ENCODE peak calls at places on chromosomes 2 and 18, in five cellular contexts. One of them, this sample, is unnamed.

GRCh38 chr2:232042911-232043564 is 81.5 kb downstream of the DIS3L2 start:
- DNase-seq in K562: no peak
- DNase-seq in stimulated activated CD4-positive, alpha-beta T cell treated with anti-CD3 and anti-CD28 coated beads, Interleukin-15, amount 100 ng/mL, for 1 hour: no peak
- DNase-seq in fibroblast of the aortic adventitia: no peak
- DNase-seq in stimulated activated CD8-positive, alpha-beta memory T cell treated with anti-CD3 and anti-CD28 coated beads, Interleukin-4, amount 100 ng/mL, for 48 hours: no peak
- DNase-seq in this sample: no peak

GRCh38 chr18:50069422-50069821 is 125.5 kb downstream of the MYO5B start:
- DNase-seq in K562: no peak
- DNase-seq in stimulated activated CD8-positive, alpha-beta memory T cell treated with anti-CD3 and anti-CD28 coated beads, Interleukin-4, amount 100 ng/mL, for 48 hours: no peak
- DNase-seq in fibroblast of the aortic adventitia: no peak
- DNase-seq in stimulated activated CD4-positive, alpha-beta T cell treated with anti-CD3 and anti-CD28 coated beads, Interleukin-15, amount 100 ng/mL, for 1 hour: no peak
- DNase-seq in this sample: no peak

GRCh38 chr18:39780774-39781173 is 2174.3 kb upstream of the PIK3C3 start:
- DNase-seq in stimulated activated CD4-positive, alpha-beta T cell treated with anti-CD3 and anti-CD28 coated beads, Interleukin-15, amount 100 ng/mL, for 1 hour: no peak
- DNase-seq in fibroblast of the aortic adventitia: no peak
- DNase-seq in stimulated activated CD8-positive, alpha-beta memory T cell treated with anti-CD3 and anti-CD28 coated beads, Interleukin-4, amount 100 ng/mL, for 48 hours: no peak
- DNase-seq in K562: no peak
- DNase-seq in this sample: no peak

GRCh38 chr2:127735537-127736399 is 34.5 kb downstream of the SFT2D3 start:
- DNase-seq in stimulated activated CD4-positive, alpha-beta T cell treated with anti-CD3 and anti-CD28 coated beads, Interleukin-15, amount 100 ng/mL, for 1 hour: no peak
- DNase-seq in fibroblast of the aortic adventitia: peak; percentile 40
- DNase-seq in K562: no peak
- DNase-seq in stimulated activated CD8-positive, alpha-beta memory T cell treated with anti-CD3 and anti-CD28 coated beads, Interleukin-4, amount 100 ng/mL, for 48 hours: no peak
- DNase-seq in this sample: no peak

GRCh38 chr2:88452980-88453582 is 588 bp upstream of the FOXI3 start:
- DNase-seq in stimulated activated CD4-positive, alpha-beta T cell treated with anti-CD3 and anti-CD28 coated beads, Interleukin-15, amount 100 ng/mL, for 1 hour: no peak
- DNase-seq in fibroblast of the aortic adventitia: peak; percentile 26
- DNase-seq in K562: no peak
- DNase-seq in stimulated activated CD8-positive, alpha-beta memory T cell treated with anti-CD3 and anti-CD28 coated beads, Interleukin-4, amount 100 ng/mL, for 48 hours: peak; percentile 26
- DNase-seq in this sample: no peak

GRCh38 chr2:79721966-79722365 is 209.1 kb downstream of the CTNNA2 start:
- DNase-seq in K562: no peak
- DNase-seq in stimulated activated CD8-positive, alpha-beta memory T cell treated with anti-CD3 and anti-CD28 coated beads, Interleukin-4, amount 100 ng/mL, for 48 hours: no peak
- DNase-seq in stimulated activated CD4-positive, alpha-beta T cell treated with anti-CD3 and anti-CD28 coated beads, Interleukin-15, amount 100 ng/mL, for 1 hour: no peak
- DNase-seq in fibroblast of the aortic adventitia: no peak
- DNase-seq in this sample: no peak

GRCh38 chr18:36499938-36500337 is 202.4 kb downstream of the FHOD3 start:
- DNase-seq in stimulated activated CD8-positive, alpha-beta memory T cell treated with anti-CD3 and anti-CD28 coated beads, Interleukin-4, amount 100 ng/mL, for 48 hours: no peak
- DNase-seq in stimulated activated CD4-positive, alpha-beta T cell treated with anti-CD3 and anti-CD28 coated beads, Interleukin-15, amount 100 ng/mL, for 1 hour: no peak
- DNase-seq in K562: no peak
- DNase-seq in fibroblast of the aortic adventitia: no peak
- DNase-seq in this sample: no peak

GRCh38 chr2:96864343-96865091 is 5.4 kb downstream of the SEMA4C start:
- DNase-seq in stimulated activated CD4-positive, alpha-beta T cell treated with anti-CD3 and anti-CD28 coated beads, Interleukin-15, amount 100 ng/mL, for 1 hour: no peak
- DNase-seq in fibroblast of the aortic adventitia: no peak
- DNase-seq in stimulated activated CD8-positive, alpha-beta memory T cell treated with anti-CD3 and anti-CD28 coated beads, Interleukin-4, amount 100 ng/mL, for 48 hours: no peak
- DNase-seq in K562: no peak
- DNase-seq in this sample: no peak

GRCh38 chr2:105068387-105068786 is 30.5 kb downstream of the MRPS9 start:
- DNase-seq in stimulated activated CD8-positive, alpha-beta memory T cell treated with anti-CD3 and anti-CD28 coated beads, Interleukin-4, amount 100 ng/mL, for 48 hours: no peak
- DNase-seq in stimulated activated CD4-positive, alpha-beta T cell treated with anti-CD3 and anti-CD28 coated beads, Interleukin-15, amount 100 ng/mL, for 1 hour: no peak
- DNase-seq in K562: no peak
- DNase-seq in fibroblast of the aortic adventitia: no peak
- DNase-seq in this sample: no peak

GRCh38 chr2:42722328-42723190 is 41.4 kb downstream of the OXER1 start:
- DNase-seq in fibroblast of the aortic adventitia: peak; percentile 90
- DNase-seq in stimulated activated CD4-positive, alpha-beta T cell treated with anti-CD3 and anti-CD28 coated beads, Interleukin-15, amount 100 ng/mL, for 1 hour: no peak
- DNase-seq in K562: no peak
- DNase-seq in stimulated activated CD8-positive, alpha-beta memory T cell treated with anti-CD3 and anti-CD28 coated beads, Interleukin-4, amount 100 ng/mL, for 48 hours: peak; percentile 32
- DNase-seq in this sample: no peak

GRCh38 chr2:120730053-120730439 is 5.6 kb upstream of the GLI2 start:
- DNase-seq in fibroblast of the aortic adventitia: no peak
- DNase-seq in stimulated activated CD4-positive, alpha-beta T cell treated with anti-CD3 and anti-CD28 coated beads, Interleukin-15, amount 100 ng/mL, for 1 hour: no peak
- DNase-seq in stimulated activated CD8-positive, alpha-beta memory T cell treated with anti-CD3 and anti-CD28 coated beads, Interleukin-4, amount 100 ng/mL, for 48 hours: no peak
- DNase-seq in K562: no peak
- DNase-seq in this sample: no peak

GRCh38 chr2:25379535-25379934 is 37.8 kb upstream of the DNMT3A start:
- DNase-seq in stimulated activated CD8-positive, alpha-beta memory T cell treated with anti-CD3 and anti-CD28 coated beads, Interleukin-4, amount 100 ng/mL, for 48 hours: peak; percentile 23
- DNase-seq in K562: no peak
- DNase-seq in fibroblast of the aortic adventitia: no peak
- DNase-seq in stimulated activated CD4-positive, alpha-beta T cell treated with anti-CD3 and anti-CD28 coated beads, Interleukin-15, amount 100 ng/mL, for 1 hour: no peak
- DNase-seq in this sample: no peak

GRCh38 chr2:64478036-64478435 is 24.1 kb downstream of the LGALSL start:
- DNase-seq in K562: no peak
- DNase-seq in stimulated activated CD4-positive, alpha-beta T cell treated with anti-CD3 and anti-CD28 coated beads, Interleukin-15, amount 100 ng/mL, for 1 hour: no peak
- DNase-seq in stimulated activated CD8-positive, alpha-beta memory T cell treated with anti-CD3 and anti-CD28 coated beads, Interleukin-4, amount 100 ng/mL, for 48 hours: no peak
- DNase-seq in fibroblast of the aortic adventitia: no peak
- DNase-seq in this sample: no peak

GRCh38 chr2:150882751-150883520 is 378.7 kb downstream of the RBM43 start:
- DNase-seq in stimulated activated CD8-positive, alpha-beta memory T cell treated with anti-CD3 and anti-CD28 coated beads, Interleukin-4, amount 100 ng/mL, for 48 hours: no peak
- DNase-seq in stimulated activated CD4-positive, alpha-beta T cell treated with anti-CD3 and anti-CD28 coated beads, Interleukin-15, amount 100 ng/mL, for 1 hour: no peak
- DNase-seq in K562: no peak
- DNase-seq in fibroblast of the aortic adventitia: peak; percentile 39
- DNase-seq in this sample: no peak

GRCh38 chr2:53827398-53828175 is 32.2 kb downstream of the GPR75 start:
- DNase-seq in stimulated activated CD8-positive, alpha-beta memory T cell treated with anti-CD3 and anti-CD28 coated beads, Interleukin-4, amount 100 ng/mL, for 48 hours: no peak
- DNase-seq in K562: no peak
- DNase-seq in stimulated activated CD4-positive, alpha-beta T cell treated with anti-CD3 and anti-CD28 coated beads, Interleukin-15, amount 100 ng/mL, for 1 hour: no peak
- DNase-seq in fibroblast of the aortic adventitia: no peak
- DNase-seq in this sample: no peak

GRCh38 chr18:44325903-44326650 is 354.6 kb upstream of the SETBP1 start:
- DNase-seq in K562: peak; percentile 3
- DNase-seq in stimulated activated CD4-positive, alpha-beta T cell treated with anti-CD3 and anti-CD28 coated beads, Interleukin-15, amount 100 ng/mL, for 1 hour: no peak
- DNase-seq in fibroblast of the aortic adventitia: peak; percentile 87
- DNase-seq in stimulated activated CD8-positive, alpha-beta memory T cell treated with anti-CD3 and anti-CD28 coated beads, Interleukin-4, amount 100 ng/mL, for 48 hours: peak; percentile 50
- DNase-seq in this sample: no peak

GRCh38 chr2:168699834-168700417 is 102.5 kb upstream of the NOSTRIN start:
- DNase-seq in stimulated activated CD4-positive, alpha-beta T cell treated with anti-CD3 and anti-CD28 coated beads, Interleukin-15, amount 100 ng/mL, for 1 hour: no peak
- DNase-seq in fibroblast of the aortic adventitia: peak; percentile 74
- DNase-seq in stimulated activated CD8-positive, alpha-beta memory T cell treated with anti-CD3 and anti-CD28 coated beads, Interleukin-4, amount 100 ng/mL, for 48 hours: no peak
- DNase-seq in K562: no peak
- DNase-seq in this sample: no peak

GRCh38 chr2:112087346-112088020 is 32.4 kb downstream of the TMEM87B start:
- DNase-seq in stimulated activated CD4-positive, alpha-beta T cell treated with anti-CD3 and anti-CD28 coated beads, Interleukin-15, amount 100 ng/mL, for 1 hour: no peak
- DNase-seq in K562: no peak
- DNase-seq in fibroblast of the aortic adventitia: no peak
- DNase-seq in stimulated activated CD8-positive, alpha-beta memory T cell treated with anti-CD3 and anti-CD28 coated beads, Interleukin-4, amount 100 ng/mL, for 48 hours: no peak
- DNase-seq in this sample: no peak

GRCh38 chr2:5980351-5981054 is 288.3 kb downstream of the SOX11 start:
- DNase-seq in fibroblast of the aortic adventitia: no peak
- DNase-seq in K562: no peak
- DNase-seq in stimulated activated CD8-positive, alpha-beta memory T cell treated with anti-CD3 and anti-CD28 coated beads, Interleukin-4, amount 100 ng/mL, for 48 hours: no peak
- DNase-seq in stimulated activated CD4-positive, alpha-beta T cell treated with anti-CD3 and anti-CD28 coated beads, Interleukin-15, amount 100 ng/mL, for 1 hour: no peak
- DNase-seq in this sample: no peak

GRCh38 chr2:25314514-25315315 is 27.0 kb downstream of the DNMT3A start:
- DNase-seq in stimulated activated CD4-positive, alpha-beta T cell treated with anti-CD3 and anti-CD28 coated beads, Interleukin-15, amount 100 ng/mL, for 1 hour: peak; percentile 86
- DNase-seq in fibroblast of the aortic adventitia: peak; percentile 35
- DNase-seq in stimulated activated CD8-positive, alpha-beta memory T cell treated with anti-CD3 and anti-CD28 coated beads, Interleukin-4, amount 100 ng/mL, for 48 hours: peak; percentile 96
- DNase-seq in K562: no peak
- DNase-seq in this sample: peak; percentile 65

GRCh38 chr18:67428805-67429204 is 87.7 kb downstream of the DSEL start:
- DNase-seq in stimulated activated CD4-positive, alpha-beta T cell treated with anti-CD3 and anti-CD28 coated beads, Interleukin-15, amount 100 ng/mL, for 1 hour: no peak
- DNase-seq in stimulated activated CD8-positive, alpha-beta memory T cell treated with anti-CD3 and anti-CD28 coated beads, Interleukin-4, amount 100 ng/mL, for 48 hours: no peak
- DNase-seq in K562: no peak
- DNase-seq in fibroblast of the aortic adventitia: peak; percentile 68
- DNase-seq in this sample: no peak

GRCh38 chr2:15730545-15731212 is 139.0 kb downstream of the DDX1 start:
- DNase-seq in fibroblast of the aortic adventitia: peak; percentile 94
- DNase-seq in K562: peak; percentile 64
- DNase-seq in stimulated activated CD4-positive, alpha-beta T cell treated with anti-CD3 and anti-CD28 coated beads, Interleukin-15, amount 100 ng/mL, for 1 hour: no peak
- DNase-seq in stimulated activated CD8-positive, alpha-beta memory T cell treated with anti-CD3 and anti-CD28 coated beads, Interleukin-4, amount 100 ng/mL, for 48 hours: no peak
- DNase-seq in this sample: no peak

GRCh38 chr2:150134223-150134858 is 353.1 kb downstream of the RND3 start:
- DNase-seq in K562: no peak
- DNase-seq in stimulated activated CD4-positive, alpha-beta T cell treated with anti-CD3 and anti-CD28 coated beads, Interleukin-15, amount 100 ng/mL, for 1 hour: no peak
- DNase-seq in fibroblast of the aortic adventitia: peak; percentile 74
- DNase-seq in stimulated activated CD8-positive, alpha-beta memory T cell treated with anti-CD3 and anti-CD28 coated beads, Interleukin-4, amount 100 ng/mL, for 48 hours: no peak
- DNase-seq in this sample: no peak

GRCh38 chr2:235614900-235615712 is 121.3 kb downstream of the AGAP1 start:
- DNase-seq in stimulated activated CD4-positive, alpha-beta T cell treated with anti-CD3 and anti-CD28 coated beads, Interleukin-15, amount 100 ng/mL, for 1 hour: no peak
- DNase-seq in fibroblast of the aortic adventitia: peak; percentile 98
- DNase-seq in stimulated activated CD8-positive, alpha-beta memory T cell treated with anti-CD3 and anti-CD28 coated beads, Interleukin-4, amount 100 ng/mL, for 48 hours: no peak
- DNase-seq in K562: no peak
- DNase-seq in this sample: no peak

GRCh38 chr18:70558371-70558770 is 269.5 kb downstream of the SOCS6 start:
- DNase-seq in fibroblast of the aortic adventitia: no peak
- DNase-seq in stimulated activated CD8-positive, alpha-beta memory T cell treated with anti-CD3 and anti-CD28 coated beads, Interleukin-4, amount 100 ng/mL, for 48 hours: no peak
- DNase-seq in K562: no peak
- DNase-seq in stimulated activated CD4-positive, alpha-beta T cell treated with anti-CD3 and anti-CD28 coated beads, Interleukin-15, amount 100 ng/mL, for 1 hour: no peak
- DNase-seq in this sample: no peak

GRCh38 chr2:115414461-115414860 is 972.0 kb downstream of the DPP10 start:
- DNase-seq in stimulated activated CD4-positive, alpha-beta T cell treated with anti-CD3 and anti-CD28 coated beads, Interleukin-15, amount 100 ng/mL, for 1 hour: no peak
- DNase-seq in stimulated activated CD8-positive, alpha-beta memory T cell treated with anti-CD3 and anti-CD28 coated beads, Interleukin-4, amount 100 ng/mL, for 48 hours: no peak
- DNase-seq in fibroblast of the aortic adventitia: no peak
- DNase-seq in K562: no peak
- DNase-seq in this sample: no peak

GRCh38 chr18:50128506-50129271 is 66.3 kb downstream of the MYO5B start:
- DNase-seq in stimulated activated CD4-positive, alpha-beta T cell treated with anti-CD3 and anti-CD28 coated beads, Interleukin-15, amount 100 ng/mL, for 1 hour: no peak
- DNase-seq in K562: no peak
- DNase-seq in stimulated activated CD8-positive, alpha-beta memory T cell treated with anti-CD3 and anti-CD28 coated beads, Interleukin-4, amount 100 ng/mL, for 48 hours: no peak
- DNase-seq in fibroblast of the aortic adventitia: no peak
- DNase-seq in this sample: no peak

GRCh38 chr2:55112229-55113016 is 62.2 kb upstream of the RTN4 start:
- DNase-seq in stimulated activated CD8-positive, alpha-beta memory T cell treated with anti-CD3 and anti-CD28 coated beads, Interleukin-4, amount 100 ng/mL, for 48 hours: no peak
- DNase-seq in stimulated activated CD4-positive, alpha-beta T cell treated with anti-CD3 and anti-CD28 coated beads, Interleukin-15, amount 100 ng/mL, for 1 hour: no peak
- DNase-seq in K562: peak; percentile 28
- DNase-seq in fibroblast of the aortic adventitia: peak; percentile 82
- DNase-seq in this sample: no peak

GRCh38 chr2:200270732-200271131 is 35.8 kb upstream of the SPATS2L start:
- DNase-seq in stimulated activated CD8-positive, alpha-beta memory T cell treated with anti-CD3 and anti-CD28 coated beads, Interleukin-4, amount 100 ng/mL, for 48 hours: no peak
- DNase-seq in K562: no peak
- DNase-seq in fibroblast of the aortic adventitia: no peak
- DNase-seq in stimulated activated CD4-positive, alpha-beta T cell treated with anti-CD3 and anti-CD28 coated beads, Interleukin-15, amount 100 ng/mL, for 1 hour: no peak
- DNase-seq in this sample: no peak

GRCh38 chr2:235515364-235515742 is 21.5 kb downstream of the AGAP1 start:
- DNase-seq in stimulated activated CD4-positive, alpha-beta T cell treated with anti-CD3 and anti-CD28 coated beads, Interleukin-15, amount 100 ng/mL, for 1 hour: no peak
- DNase-seq in K562: no peak
- DNase-seq in stimulated activated CD8-positive, alpha-beta memory T cell treated with anti-CD3 and anti-CD28 coated beads, Interleukin-4, amount 100 ng/mL, for 48 hours: no peak
- DNase-seq in fibroblast of the aortic adventitia: no peak
- DNase-seq in this sample: no peak

GRCh38 chr2:241105641-241106040 is 3.6 kb upstream of the MTERF4 start:
- DNase-seq in stimulated activated CD4-positive, alpha-beta T cell treated with anti-CD3 and anti-CD28 coated beads, Interleukin-15, amount 100 ng/mL, for 1 hour: no peak
- DNase-seq in stimulated activated CD8-positive, alpha-beta memory T cell treated with anti-CD3 and anti-CD28 coated beads, Interleukin-4, amount 100 ng/mL, for 48 hours: no peak
- DNase-seq in K562: peak; percentile 21
- DNase-seq in fibroblast of the aortic adventitia: no peak
- DNase-seq in this sample: no peak

GRCh38 chr2:3107567-3107966 is 270.1 kb downstream of the EIPR1 start:
- DNase-seq in fibroblast of the aortic adventitia: no peak
- DNase-seq in K562: peak; percentile 12
- DNase-seq in stimulated activated CD4-positive, alpha-beta T cell treated with anti-CD3 and anti-CD28 coated beads, Interleukin-15, amount 100 ng/mL, for 1 hour: no peak
- DNase-seq in stimulated activated CD8-positive, alpha-beta memory T cell treated with anti-CD3 and anti-CD28 coated beads, Interleukin-4, amount 100 ng/mL, for 48 hours: no peak
- DNase-seq in this sample: no peak

GRCh38 chr2:227653419-227653818 is 13.2 kb upstream of the SCYGR5 start:
- DNase-seq in stimulated activated CD8-positive, alpha-beta memory T cell treated with anti-CD3 and anti-CD28 coated beads, Interleukin-4, amount 100 ng/mL, for 48 hours: no peak
- DNase-seq in K562: no peak
- DNase-seq in fibroblast of the aortic adventitia: peak; percentile 74
- DNase-seq in stimulated activated CD4-positive, alpha-beta T cell treated with anti-CD3 and anti-CD28 coated beads, Interleukin-15, amount 100 ng/mL, for 1 hour: no peak
- DNase-seq in this sample: no peak

GRCh38 chr18:3441290-3441689 is 8.7 kb upstream of the TGIF1 start:
- DNase-seq in stimulated activated CD8-positive, alpha-beta memory T cell treated with anti-CD3 and anti-CD28 coated beads, Interleukin-4, amount 100 ng/mL, for 48 hours: no peak
- DNase-seq in stimulated activated CD4-positive, alpha-beta T cell treated with anti-CD3 and anti-CD28 coated beads, Interleukin-15, amount 100 ng/mL, for 1 hour: no peak
- DNase-seq in fibroblast of the aortic adventitia: peak; percentile 14
- DNase-seq in K562: no peak
- DNase-seq in this sample: peak; percentile 16

GRCh38 chr2:18830962-18831361 is 241.6 kb upstream of the NT5C1B start:
- DNase-seq in stimulated activated CD8-positive, alpha-beta memory T cell treated with anti-CD3 and anti-CD28 coated beads, Interleukin-4, amount 100 ng/mL, for 48 hours: no peak
- DNase-seq in stimulated activated CD4-positive, alpha-beta T cell treated with anti-CD3 and anti-CD28 coated beads, Interleukin-15, amount 100 ng/mL, for 1 hour: no peak
- DNase-seq in fibroblast of the aortic adventitia: no peak
- DNase-seq in K562: no peak
- DNase-seq in this sample: no peak

This sample was measured in stimulated activated naive CD4-positive, alpha-beta T cell.